ENCODE peak calls at places on chromosome 3, in seven cellular contexts. C is heart right ventricle, O is cardiac muscle cell, S is mammary epithelial cell, P is thoracic aorta, I is astrocyte, H is psoas muscle. U is an unnamed sample. For H3K27me3, the result is how much of the 10 kb centered on the place peaks cover.

GRCh38 chr3:148643389-148643840 is 54.3 kb upstream of the AGTR1 start:
- DNase-seq in O (peak), I (peak), H (no peak), C (no peak), P (no peak), S (peak), U (peak)

GRCh38 chr3:150050510-150050909 is 79.8 kb upstream of the PFN2 start:
- DNase-seq in S (no peak), I (no peak), O (no peak), C (no peak), P (no peak), H (no peak), U (no peak)

GRCh38 chr3:139104062-139104461 is 59.4 kb upstream of the PRR23C start:
- DNase-seq in I (no peak), H (no peak), C (no peak), O (no peak), P (no peak), S (no peak), U (no peak)

GRCh38 chr3:185362850-185363661 is at the start of gene MAP3K13:
- DNase-seq in H (peak), O (peak), I (peak), C (peak), P (peak), S (peak), U (peak)

GRCh38 chr3:138220788-138221187 is 33.7 kb downstream of the ARMC8 start:
- DNase-seq in H (no peak), O (no peak), C (no peak), I (no peak), S (no peak), P (no peak), U (no peak)

GRCh38 chr3:10783360-10784346 is 32.4 kb upstream of the SLC6A11 start:
- DNase-seq in S (no peak), C (no peak), O (peak), H (no peak), I (no peak), P (no peak), U (peak)

GRCh38 chr3:171829841-171830559 is 13.1 kb upstream of the TMEM212 start:
- DNase-seq in C (peak), S (peak), H (peak), I (peak), O (peak), P (no peak), U (peak)

GRCh38 chr3:163863146-163863545 is 1215.2 kb downstream of the SI start:
- DNase-seq in O (no peak), S (no peak), C (no peak), I (no peak), P (no peak), H (no peak), U (no peak)

GRCh38 chr3:151673974-151674373 is 59.8 kb upstream of the AADACL2 start:
- DNase-seq in C (no peak), H (no peak), I (peak), S (no peak), O (no peak), P (no peak), U (no peak)

GRCh38 chr3:53236112-53236841 is 19.5 kb downstream of the TKT start:
- DNase-seq in S (peak), I (peak), C (peak), P (no peak), O (peak), H (peak), U (peak)

GRCh38 chr3:171803044-171803443 is 7.2 kb downstream of the PLD1 start:
- DNase-seq in S (no peak), C (no peak), H (no peak), O (no peak), I (no peak), P (no peak), U (no peak)

GRCh38 chr3:197298858-197299854 is 744 bp upstream of the DLG1 start:
- DNase-seq in C (peak), H (peak), O (peak), I (no peak), S (peak), P (no peak), U (peak)

GRCh38 chr3:10968390-10968789 is 24.2 kb upstream of the SLC6A1 start:
- DNase-seq in C (no peak), I (no peak), H (no peak), O (no peak), S (no peak), P (no peak), U (no peak)

GRCh38 chr3:10116138-10116460 is 624 bp downstream of the BRK1 start:
- DNase-seq in P (no peak), O (no peak), S (peak), C (no peak), I (peak), H (no peak), U (peak)

GRCh38 chr3:12656193-12656592 is 7.7 kb downstream of the RAF1 start:
- DNase-seq in I (no peak), H (no peak), P (no peak), S (no peak), O (no peak), C (no peak), U (no peak)

GRCh38 chr3:15079083-15079482 is 14.0 kb upstream of the MRPS25 start:
- DNase-seq in S (no peak), C (no peak), H (no peak), P (no peak), O (no peak), I (no peak), U (no peak)

GRCh38 chr3:183254816-183255730 is 2.0 kb downstream of the B3GNT5 start:
- DNase-seq in P (no peak), H (no peak), S (peak), O (no peak), C (no peak), I (peak), U (peak)

GRCh38 chr3:50122071-50122470 is 33.1 kb upstream of the SEMA3F start:
- DNase-seq in P (no peak), H (no peak), S (no peak), I (no peak), C (no peak), O (no peak), U (peak)

GRCh38 chr3:37912052-37912733 is 50.5 kb downstream of the CTDSPL start:
- DNase-seq in P (no peak), H (no peak), O (no peak), C (no peak), S (peak), I (no peak), U (peak)

GRCh38 chr3:124492824-124493223 is 237.4 kb upstream of the UMPS start:
- DNase-seq in O (peak), S (peak), I (peak), H (no peak), P (no peak), C (peak), U (peak)

GRCh38 chr3:149717391-149718056 is 34.8 kb downstream of the COMMD2 start:
- DNase-seq in P (peak), I (peak), O (peak), H (no peak), S (peak), C (no peak), U (peak)

GRCh38 chr3:186138272-186138981 is 29.5 kb upstream of the ETV5 start:
- DNase-seq in P (no peak), S (no peak), C (no peak), I (no peak), O (no peak), H (no peak), U (no peak)

GRCh38 chr3:42175841-42176240 is 84.7 kb downstream of the TRAK1 start:
- DNase-seq in S (no peak), O (no peak), I (no peak), C (no peak), H (no peak), P (no peak), U (no peak)
- H3K4me3 ChIP-seq in S (no peak), O (no peak), I (no peak), C (no peak), H (no peak), P (no peak), U (no peak)

GRCh38 chr3:128429751-128430150 is 36.9 kb downstream of the DNAJB8 start:
- DNase-seq in C (no peak), P (no peak), H (no peak), S (no peak), I (no peak), O (no peak), U (no peak)
- H3K27me3 ChIP-seq in C (under half), P (under half), H (under half), S (under half), I (half or more), O (half or more), U (under half)

GRCh38 chr3:188279696-188280398 is 125.9 kb downstream of the LPP start:
- DNase-seq in P (no peak), H (no peak), C (no peak), I (peak), S (no peak), O (no peak), U (no peak)
- TF ChIP-seq CTCF in P (no peak), H (no peak), C (no peak), I (no peak), S (peak), O (no peak), U (no peak)

GRCh38 chr3:147391726-147392082 is 14.6 kb downstream of the ZIC4 start:
- DNase-seq in H (no peak), S (no peak), I (no peak), P (no peak), O (no peak), C (no peak), U (no peak)
- H3K4me3 ChIP-seq in H (peak), S (no peak), I (peak), P (peak), O (peak), C (peak), U (no peak)